ENCODE peak calls at places on chromosome 15, in seven cellular contexts. B, W, R, I, L, D and F are unnamed samples.

GRCh38 chr15:65949482-65949881 is 80.2 kb downstream of the RAB11A start:
- DNase-seq in R (no peak), I (no peak), L (no peak), B (no peak), D (no peak), W (no peak), F (no peak)

GRCh38 chr15:75676688-75677475 is 29.2 kb downstream of the SNX33 start:
- DNase-seq in D (no peak), I (no peak), R (no peak), W (no peak), B (no peak), L (no peak), F (no peak)

GRCh38 chr15:54810031-54810430 is 386.7 kb downstream of the RSL24D1 start:
- DNase-seq in I (no peak), L (no peak), R (no peak), D (no peak), B (no peak), W (no peak), F (no peak)

GRCh38 chr15:77026501-77027110 is 31.7 kb downstream of the PSTPIP1 start:
- DNase-seq in L (no peak), D (no peak), I (no peak), W (no peak), B (no peak), R (no peak), F (peak)

GRCh38 chr15:101269479-101270223 is 7.6 kb downstream of the SELENOS start:
- DNase-seq in D (no peak), W (peak), R (no peak), B (no peak), L (no peak), I (no peak), F (no peak)

GRCh38 chr15:99057020-99057419 is 47.9 kb upstream of the SYNM start:
- DNase-seq in B (no peak), W (no peak), D (no peak), I (no peak), R (no peak), L (no peak), F (no peak)

GRCh38 chr15:78944202-78944625 is 632 bp downstream of the CTSH start:
- DNase-seq in R (no peak), L (no peak), B (no peak), W (no peak), I (no peak), D (no peak), F (no peak)

GRCh38 chr15:73082719-73083275 is 30.5 kb downstream of the NEO1 start:
- DNase-seq in D (no peak), R (no peak), W (no peak), B (no peak), I (no peak), L (no peak), F (no peak)

GRCh38 chr15:90681480-90681879 is 35.7 kb upstream of the BLM start:
- DNase-seq in D (no peak), R (no peak), B (no peak), L (no peak), I (peak), W (peak), F (no peak)

GRCh38 chr15:92277776-92278175 is 115.9 kb upstream of the ST8SIA2 start:
- DNase-seq in R (no peak), I (no peak), L (no peak), B (no peak), W (no peak), D (peak), F (no peak)

GRCh38 chr15:59376735-59377134 is 4.1 kb upstream of the MYO1E start:
- DNase-seq in W (peak), L (no peak), R (no peak), I (peak), B (no peak), D (no peak), F (no peak)